ENCODE peak calls at places on chromosomes 2 and 18, in seven cellular contexts. One of them, this sample, is unnamed.

GRCh38 chr2:240888130-240888889 is 7.6 kb downstream of the MAB21L4 start:
- DNase-seq in CD4-positive, alpha-beta T cell: no peak
- DNase-seq in CD4-positive, alpha-beta memory T cell: no peak
- DNase-seq in foreskin keratinocyte: no peak
- DNase-seq in SK-N-MC: no peak
- DNase-seq in PC-9: no peak
- DNase-seq in Peyer's patch: no peak
- DNase-seq in this sample: no peak

GRCh38 chr18:5095239-5095638 is 101.8 kb downstream of the AKAIN1 start:
- DNase-seq in foreskin keratinocyte: no peak
- DNase-seq in CD4-positive, alpha-beta memory T cell: no peak
- DNase-seq in PC-9: no peak
- DNase-seq in SK-N-MC: no peak
- DNase-seq in CD4-positive, alpha-beta T cell: no peak
- DNase-seq in Peyer's patch: no peak
- DNase-seq in this sample: no peak

GRCh38 chr18:35029770-35030169 is 11.4 kb upstream of the MAPRE2 start:
- DNase-seq in SK-N-MC: no peak
- DNase-seq in PC-9: no peak
- DNase-seq in Peyer's patch: no peak
- DNase-seq in CD4-positive, alpha-beta memory T cell: no peak
- DNase-seq in foreskin keratinocyte: no peak
- DNase-seq in CD4-positive, alpha-beta T cell: no peak
- DNase-seq in this sample: no peak

GRCh38 chr18:32389868-32390267 is 80.8 kb downstream of the GAREM1 start:
- DNase-seq in CD4-positive, alpha-beta memory T cell: no peak
- DNase-seq in foreskin keratinocyte: no peak
- DNase-seq in PC-9: no peak
- DNase-seq in CD4-positive, alpha-beta T cell: no peak
- DNase-seq in Peyer's patch: no peak
- DNase-seq in SK-N-MC: no peak
- DNase-seq in this sample: no peak

GRCh38 chr18:65753520-65753919 is 2.7 kb downstream of the CDH7 start:
- DNase-seq in CD4-positive, alpha-beta T cell: no peak
- DNase-seq in CD4-positive, alpha-beta memory T cell: no peak
- DNase-seq in Peyer's patch: no peak
- DNase-seq in SK-N-MC: peak
- DNase-seq in PC-9: no peak
- DNase-seq in foreskin keratinocyte: no peak
- DNase-seq in this sample: no peak

GRCh38 chr2:60991644-60992043 is 25.9 kb upstream of the PEX13 start:
- DNase-seq in foreskin keratinocyte: no peak
- DNase-seq in PC-9: no peak
- DNase-seq in CD4-positive, alpha-beta memory T cell: no peak
- DNase-seq in Peyer's patch: no peak
- DNase-seq in SK-N-MC: no peak
- DNase-seq in CD4-positive, alpha-beta T cell: no peak
- DNase-seq in this sample: no peak

GRCh38 chr2:29749843-29750242 is 171.5 kb downstream of the ALK start:
- DNase-seq in SK-N-MC: peak
- DNase-seq in CD4-positive, alpha-beta T cell: no peak
- DNase-seq in CD4-positive, alpha-beta memory T cell: no peak
- DNase-seq in foreskin keratinocyte: no peak
- DNase-seq in Peyer's patch: no peak
- DNase-seq in PC-9: no peak
- DNase-seq in this sample: no peak

GRCh38 chr2:85536479-85536878 is 2.5 kb upstream of the MAT2A start:
- DNase-seq in CD4-positive, alpha-beta memory T cell: no peak
- DNase-seq in Peyer's patch: no peak
- DNase-seq in CD4-positive, alpha-beta T cell: no peak
- DNase-seq in PC-9: no peak
- DNase-seq in foreskin keratinocyte: no peak
- DNase-seq in SK-N-MC: no peak
- DNase-seq in this sample: no peak

GRCh38 chr2:107785756-107786155 is 40.9 kb upstream of the RGPD4 start:
- DNase-seq in foreskin keratinocyte: no peak
- DNase-seq in Peyer's patch: no peak
- DNase-seq in PC-9: no peak
- DNase-seq in CD4-positive, alpha-beta memory T cell: no peak
- DNase-seq in SK-N-MC: no peak
- DNase-seq in CD4-positive, alpha-beta T cell: no peak
- DNase-seq in this sample: no peak

GRCh38 chr2:1981850-1982249 is 237.5 kb upstream of the PXDN start:
- DNase-seq in CD4-positive, alpha-beta T cell: no peak
- DNase-seq in PC-9: no peak
- DNase-seq in SK-N-MC: no peak
- DNase-seq in Peyer's patch: no peak
- DNase-seq in foreskin keratinocyte: no peak
- DNase-seq in CD4-positive, alpha-beta memory T cell: no peak
- DNase-seq in this sample: no peak

GRCh38 chr18:36532394-36532793 is 234.9 kb downstream of the FHOD3 start:
- DNase-seq in Peyer's patch: no peak
- DNase-seq in PC-9: peak
- DNase-seq in foreskin keratinocyte: peak
- DNase-seq in CD4-positive, alpha-beta T cell: no peak
- DNase-seq in CD4-positive, alpha-beta memory T cell: no peak
- DNase-seq in SK-N-MC: no peak
- DNase-seq in this sample: peak

GRCh38 chr18:39675358-39675757 is 2109.8 kb upstream of the CELF4 start:
- DNase-seq in CD4-positive, alpha-beta T cell: no peak
- DNase-seq in foreskin keratinocyte: no peak
- DNase-seq in CD4-positive, alpha-beta memory T cell: no peak
- DNase-seq in PC-9: no peak
- DNase-seq in Peyer's patch: no peak
- DNase-seq in SK-N-MC: no peak
- DNase-seq in this sample: no peak

GRCh38 chr18:32126538-32126937 is 34.9 kb downstream of the RNF138 start:
- DNase-seq in CD4-positive, alpha-beta T cell: no peak
- DNase-seq in SK-N-MC: no peak
- DNase-seq in PC-9: no peak
- DNase-seq in Peyer's patch: no peak
- DNase-seq in foreskin keratinocyte: no peak
- DNase-seq in CD4-positive, alpha-beta memory T cell: no peak
- DNase-seq in this sample: no peak

GRCh38 chr2:242020196-242021004 is 150.9 kb downstream of the RTP5 start:
- DNase-seq in PC-9: no peak
- DNase-seq in Peyer's patch: no peak
- DNase-seq in CD4-positive, alpha-beta T cell: no peak
- DNase-seq in foreskin keratinocyte: no peak
- DNase-seq in SK-N-MC: peak
- DNase-seq in CD4-positive, alpha-beta memory T cell: no peak
- DNase-seq in this sample: no peak

GRCh38 chr2:177489719-177490301 is 97.2 kb downstream of the AGPS start:
- DNase-seq in CD4-positive, alpha-beta T cell: no peak
- DNase-seq in PC-9: no peak
- DNase-seq in Peyer's patch: no peak
- DNase-seq in CD4-positive, alpha-beta memory T cell: no peak
- DNase-seq in SK-N-MC: peak
- DNase-seq in foreskin keratinocyte: peak
- DNase-seq in this sample: no peak

GRCh38 chr2:231701456-231702373 is 6.6 kb upstream of the PTMA start:
- DNase-seq in CD4-positive, alpha-beta memory T cell: no peak
- DNase-seq in CD4-positive, alpha-beta T cell: no peak
- DNase-seq in PC-9: no peak
- DNase-seq in foreskin keratinocyte: peak
- DNase-seq in SK-N-MC: no peak
- DNase-seq in Peyer's patch: no peak
- DNase-seq in this sample: peak

GRCh38 chr2:5664197-5664728 is 27.9 kb upstream of the SOX11 start:
- DNase-seq in SK-N-MC: no peak
- DNase-seq in Peyer's patch: no peak
- DNase-seq in PC-9: no peak
- DNase-seq in foreskin keratinocyte: no peak
- DNase-seq in CD4-positive, alpha-beta memory T cell: no peak
- DNase-seq in CD4-positive, alpha-beta T cell: no peak
- DNase-seq in this sample: no peak

GRCh38 chr2:158586491-158586890 is 129.7 kb downstream of the PKP4 start:
- DNase-seq in SK-N-MC: peak
- DNase-seq in CD4-positive, alpha-beta memory T cell: no peak
- DNase-seq in CD4-positive, alpha-beta T cell: no peak
- DNase-seq in foreskin keratinocyte: peak
- DNase-seq in PC-9: peak
- DNase-seq in Peyer's patch: no peak
- DNase-seq in this sample: peak

GRCh38 chr2:232875256-232876070 is 5.4 kb downstream of the SNORC start:
- DNase-seq in CD4-positive, alpha-beta memory T cell: no peak
- DNase-seq in PC-9: no peak
- DNase-seq in CD4-positive, alpha-beta T cell: no peak
- DNase-seq in Peyer's patch: no peak
- DNase-seq in SK-N-MC: no peak
- DNase-seq in foreskin keratinocyte: no peak
- DNase-seq in this sample: no peak

GRCh38 chr2:53130441-53130943 is 637.1 kb upstream of the CHAC2 start:
- DNase-seq in Peyer's patch: no peak
- DNase-seq in PC-9: no peak
- DNase-seq in CD4-positive, alpha-beta memory T cell: no peak
- DNase-seq in SK-N-MC: no peak
- DNase-seq in foreskin keratinocyte: peak
- DNase-seq in CD4-positive, alpha-beta T cell: no peak
- DNase-seq in this sample: peak

GRCh38 chr2:218229239-218229638 is 12.2 kb downstream of the ARPC2 start:
- DNase-seq in foreskin keratinocyte: peak
- DNase-seq in PC-9: peak
- DNase-seq in CD4-positive, alpha-beta memory T cell: peak
- DNase-seq in Peyer's patch: peak
- DNase-seq in SK-N-MC: peak
- DNase-seq in CD4-positive, alpha-beta T cell: peak
- DNase-seq in this sample: no peak
- H3K27ac ChIP-seq in foreskin keratinocyte: peak
- H3K27ac ChIP-seq in PC-9: peak
- H3K27ac ChIP-seq in CD4-positive, alpha-beta memory T cell: peak
- H3K27ac ChIP-seq in Peyer's patch: peak
- H3K27ac ChIP-seq in SK-N-MC: peak
- H3K27ac ChIP-seq in CD4-positive, alpha-beta T cell: peak
- H3K27ac ChIP-seq in this sample: peak

GRCh38 chr2:188974184-188974583 is at the start of gene COL3A1:
- DNase-seq in PC-9: no peak
- DNase-seq in CD4-positive, alpha-beta memory T cell: no peak
- DNase-seq in Peyer's patch: no peak
- DNase-seq in CD4-positive, alpha-beta T cell: no peak
- DNase-seq in SK-N-MC: no peak
- DNase-seq in foreskin keratinocyte: no peak
- DNase-seq in this sample: no peak
- H3K27ac ChIP-seq in PC-9: no peak
- H3K27ac ChIP-seq in CD4-positive, alpha-beta memory T cell: no peak
- H3K27ac ChIP-seq in Peyer's patch: peak
- H3K27ac ChIP-seq in CD4-positive, alpha-beta T cell: no peak
- H3K27ac ChIP-seq in SK-N-MC: peak
- H3K27ac ChIP-seq in foreskin keratinocyte: no peak
- H3K27ac ChIP-seq in this sample: no peak

GRCh38 chr2:180720861-180721260 is 259.5 kb upstream of the UBE2E3 start:
- DNase-seq in PC-9: no peak
- DNase-seq in CD4-positive, alpha-beta T cell: no peak
- DNase-seq in CD4-positive, alpha-beta memory T cell: no peak
- DNase-seq in SK-N-MC: peak
- DNase-seq in Peyer's patch: no peak
- DNase-seq in foreskin keratinocyte: no peak
- DNase-seq in this sample: no peak

GRCh38 chr2:180717588-180717987 is 262.8 kb upstream of the UBE2E3 start:
- DNase-seq in SK-N-MC: no peak
- DNase-seq in PC-9: peak
- DNase-seq in foreskin keratinocyte: no peak
- DNase-seq in Peyer's patch: no peak
- DNase-seq in CD4-positive, alpha-beta memory T cell: no peak
- DNase-seq in CD4-positive, alpha-beta T cell: no peak
- DNase-seq in this sample: no peak

GRCh38 chr2:180723712-180724111 is 256.7 kb upstream of the UBE2E3 start:
- DNase-seq in SK-N-MC: peak
- DNase-seq in CD4-positive, alpha-beta memory T cell: no peak
- DNase-seq in PC-9: no peak
- DNase-seq in Peyer's patch: no peak
- DNase-seq in foreskin keratinocyte: no peak
- DNase-seq in CD4-positive, alpha-beta T cell: no peak
- DNase-seq in this sample: no peak

DNA sequence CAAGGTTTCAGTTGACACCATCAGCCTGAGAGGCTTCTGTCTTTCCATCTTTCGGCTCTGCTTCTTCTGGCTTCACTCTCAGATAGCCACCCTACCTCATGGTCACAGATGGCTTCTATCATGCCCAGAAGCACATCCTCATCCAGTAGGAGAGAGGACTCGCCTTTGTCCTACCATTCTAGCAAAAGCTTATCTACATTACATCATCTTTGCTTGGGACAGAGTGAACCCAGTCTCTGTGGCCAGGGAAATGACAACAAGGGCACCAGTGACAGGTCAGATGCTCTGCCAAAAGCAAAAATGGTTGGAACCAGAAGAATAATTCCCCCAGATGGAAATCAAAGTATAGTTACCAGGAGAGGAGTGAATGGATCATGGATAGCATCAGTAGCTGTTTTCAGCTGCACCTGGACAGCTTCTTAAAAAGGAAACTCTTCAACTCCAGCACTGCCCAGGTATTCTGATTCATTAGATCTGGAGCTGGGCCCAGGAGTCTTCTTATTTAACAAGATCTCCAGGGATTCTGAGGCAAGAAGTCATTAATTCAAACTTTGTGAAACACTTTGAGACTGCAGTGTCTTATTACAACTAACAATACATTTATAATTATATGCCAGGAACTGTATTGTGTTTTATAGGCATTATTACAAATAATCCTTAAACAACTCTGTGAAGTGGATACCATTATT is 257.7 kb upstream of the UBE2E3 start:
- DNase-seq in CD4-positive, alpha-beta T cell: no peak
- DNase-seq in PC-9: peak
- DNase-seq in CD4-positive, alpha-beta memory T cell: no peak
- DNase-seq in SK-N-MC: no peak
- DNase-seq in Peyer's patch: no peak
- DNase-seq in foreskin keratinocyte: peak
- DNase-seq in this sample: no peak
- H3K27ac ChIP-seq in CD4-positive, alpha-beta T cell: no peak
- H3K27ac ChIP-seq in PC-9: no peak
- H3K27ac ChIP-seq in CD4-positive, alpha-beta memory T cell: no peak
- H3K27ac ChIP-seq in SK-N-MC: peak
- H3K27ac ChIP-seq in Peyer's patch: no peak
- H3K27ac ChIP-seq in foreskin keratinocyte: no peak
- H3K27ac ChIP-seq in this sample: no peak

DNA sequence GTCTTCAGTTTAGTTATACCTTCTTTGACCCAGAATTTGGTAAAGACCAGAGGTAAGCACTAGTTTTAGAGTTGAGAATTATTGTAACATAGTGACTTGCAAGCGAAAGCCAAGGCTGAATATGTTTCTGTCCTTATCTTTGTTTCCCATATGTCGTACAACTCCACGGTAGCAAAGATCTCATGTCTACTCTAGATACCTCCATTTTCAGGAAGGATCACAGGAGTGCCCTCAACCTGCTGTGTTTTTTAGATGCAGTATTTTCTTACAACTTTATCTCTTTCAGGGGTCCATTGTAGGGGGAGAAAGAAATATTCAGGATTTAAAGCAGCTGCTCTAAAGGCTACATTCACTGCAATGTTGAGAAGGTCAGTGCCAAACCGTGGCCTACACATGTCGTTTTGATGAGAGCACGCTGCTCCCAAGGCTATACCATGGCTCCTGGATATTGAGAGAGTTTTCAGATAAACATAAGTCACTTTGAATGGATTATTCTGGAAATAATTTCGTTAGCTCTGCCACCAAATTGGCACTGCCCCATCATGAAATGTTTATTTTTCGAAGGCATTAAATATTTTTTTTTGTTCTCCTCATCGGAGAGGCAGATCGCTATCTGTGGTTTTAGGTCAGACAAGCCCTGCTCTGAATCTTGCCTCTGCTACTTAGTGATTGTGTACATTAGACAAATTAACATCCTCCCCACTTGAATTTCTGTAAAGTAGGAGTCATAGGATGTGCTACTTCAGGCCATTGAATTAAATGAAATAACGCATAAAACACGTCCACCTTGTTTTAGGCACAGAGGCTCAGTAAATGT is 2.1 kb downstream of the RHBDD1 start:
- DNase-seq in foreskin keratinocyte: no peak
- DNase-seq in CD4-positive, alpha-beta memory T cell: no peak
- DNase-seq in PC-9: no peak
- DNase-seq in SK-N-MC: no peak
- DNase-seq in CD4-positive, alpha-beta T cell: no peak
- DNase-seq in Peyer's patch: no peak
- DNase-seq in this sample: no peak
- H3K27ac ChIP-seq in foreskin keratinocyte: no peak
- H3K27ac ChIP-seq in CD4-positive, alpha-beta memory T cell: peak
- H3K27ac ChIP-seq in PC-9: peak
- H3K27ac ChIP-seq in SK-N-MC: no peak
- H3K27ac ChIP-seq in CD4-positive, alpha-beta T cell: peak
- H3K27ac ChIP-seq in Peyer's patch: peak
- H3K27ac ChIP-seq in this sample: peak

This sample was measured in epithelial cell of prostate.